ENCODE peak calls at places on chromosomes 7 and 10, in seven cellular contexts. One of them, this sample, is unnamed.
A peak's percentile ranks its signal among the peaks of the same experiment; 100 is the strongest.

GRCh38 chr7:36191292-36191920 is 38.4 kb downstream of the EEPD1 start:
- DNase-seq in WTC11: no peak
- DNase-seq in GM12878: no peak
- DNase-seq in SK-N-SH: no peak
- DNase-seq in K562: no peak
- DNase-seq in H1: no peak
- DNase-seq in A549: no peak
- DNase-seq in this sample: peak; percentile 74

GRCh38 chr10:62335326-62335725 is 38.8 kb upstream of the ZNF365 start:
- DNase-seq in A549: no peak
- DNase-seq in H1: no peak
- DNase-seq in GM12878: no peak
- DNase-seq in SK-N-SH: no peak
- DNase-seq in WTC11: no peak
- DNase-seq in K562: no peak
- DNase-seq in this sample: peak; percentile 50

GRCh38 chr7:2582006-2582735 is 23.4 kb downstream of the IQCE start:
- DNase-seq in A549: no peak
- DNase-seq in K562: no peak
- DNase-seq in SK-N-SH: no peak
- DNase-seq in WTC11: no peak
- DNase-seq in H1: no peak
- DNase-seq in GM12878: no peak
- DNase-seq in this sample: no peak

GRCh38 chr7:22433710-22434460 is 66.1 kb downstream of the STEAP1B start:
- DNase-seq in GM12878: no peak
- DNase-seq in A549: no peak
- DNase-seq in SK-N-SH: no peak
- DNase-seq in H1: no peak
- DNase-seq in WTC11: peak; percentile 19
- DNase-seq in K562: peak; percentile 67
- DNase-seq in this sample: peak; percentile 47

GRCh38 chr10:71370031-71370430 is 26.7 kb upstream of the CDH23 start:
- DNase-seq in GM12878: no peak
- DNase-seq in WTC11: no peak
- DNase-seq in H1: no peak
- DNase-seq in K562: no peak
- DNase-seq in A549: no peak
- DNase-seq in SK-N-SH: no peak
- DNase-seq in this sample: no peak

GRCh38 chr7:74277636-74278035 is 11.6 kb upstream of the CLIP2 start:
- DNase-seq in K562: no peak
- DNase-seq in SK-N-SH: no peak
- DNase-seq in A549: no peak
- DNase-seq in GM12878: no peak
- DNase-seq in H1: no peak
- DNase-seq in WTC11: no peak
- DNase-seq in this sample: no peak

GRCh38 chr10:77034795-77035194 is 602.8 kb downstream of the KCNMA1 start:
- DNase-seq in H1: no peak
- DNase-seq in K562: no peak
- DNase-seq in WTC11: no peak
- DNase-seq in GM12878: no peak
- DNase-seq in SK-N-SH: no peak
- DNase-seq in A549: no peak
- DNase-seq in this sample: no peak

GRCh38 chr7:44750921-44751571 is 2.4 kb downstream of the ZMIZ2 start:
- DNase-seq in K562: peak; percentile 10
- DNase-seq in GM12878: peak; percentile 81
- DNase-seq in A549: no peak
- DNase-seq in H1: no peak
- DNase-seq in WTC11: no peak
- DNase-seq in SK-N-SH: no peak
- DNase-seq in this sample: peak; percentile 52

GRCh38 chr10:86203162-86203905 is 163.3 kb downstream of the GRID1 start:
- DNase-seq in SK-N-SH: no peak
- DNase-seq in A549: no peak
- DNase-seq in H1: peak; percentile 82
- DNase-seq in WTC11: peak; percentile 75
- DNase-seq in GM12878: no peak
- DNase-seq in K562: no peak
- DNase-seq in this sample: peak; percentile 10

GRCh38 chr10:86319626-86320025 is 47.0 kb downstream of the GRID1 start:
- DNase-seq in K562: no peak
- DNase-seq in SK-N-SH: peak; percentile 67
- DNase-seq in H1: no peak
- DNase-seq in A549: no peak
- DNase-seq in WTC11: no peak
- DNase-seq in GM12878: no peak
- DNase-seq in this sample: no peak

GRCh38 chr10:119655566-119656001 is 4.4 kb downstream of the BAG3 start:
- DNase-seq in SK-N-SH: peak; percentile 51
- DNase-seq in WTC11: no peak
- DNase-seq in K562: peak; percentile 22
- DNase-seq in H1: no peak
- DNase-seq in A549: no peak
- DNase-seq in GM12878: no peak
- DNase-seq in this sample: peak; percentile 88

GRCh38 chr10:102773320-102773719 is 29.6 kb downstream of the WBP1L start:
- DNase-seq in H1: no peak
- DNase-seq in A549: no peak
- DNase-seq in K562: no peak
- DNase-seq in SK-N-SH: no peak
- DNase-seq in WTC11: no peak
- DNase-seq in GM12878: no peak
- DNase-seq in this sample: peak; percentile 17

DNA sequence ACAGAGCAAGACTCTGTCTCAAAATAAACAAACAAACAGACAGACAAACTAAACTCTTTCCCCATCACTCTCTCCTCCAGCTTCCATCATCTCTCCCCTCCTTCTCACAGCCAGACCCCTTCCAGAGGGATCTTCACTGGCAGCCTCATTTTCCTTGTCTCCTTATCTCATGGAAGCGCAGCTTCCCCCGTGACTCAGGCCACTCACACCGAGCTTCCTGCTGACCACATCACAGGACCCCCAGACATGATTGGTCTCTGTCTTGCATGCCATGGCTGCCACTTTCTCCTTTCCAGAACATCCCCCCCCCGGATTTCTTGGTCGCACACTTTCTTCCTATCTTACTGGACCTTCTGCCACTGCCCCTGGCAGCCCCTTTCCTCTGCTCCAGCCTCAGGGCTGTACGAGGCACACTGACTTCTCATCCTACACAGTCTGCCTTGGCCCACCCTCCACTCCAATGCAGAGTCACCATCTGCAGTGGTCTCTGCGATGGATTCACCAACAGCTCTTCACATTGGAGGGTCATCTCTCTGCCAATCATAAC is 4.9 kb upstream of the INSIG1 start:
- DNase-seq in K562: no peak
- DNase-seq in SK-N-SH: no peak
- DNase-seq in GM12878: no peak
- DNase-seq in A549: no peak
- DNase-seq in H1: no peak
- DNase-seq in WTC11: no peak
- DNase-seq in this sample: no peak
- TF ChIP-seq USF2 in K562: no peak
- TF ChIP-seq USF2 in SK-N-SH: no peak
- TF ChIP-seq USF2 in GM12878: no peak
- TF ChIP-seq USF2 in A549: no peak
- TF ChIP-seq USF2 in H1: no peak
- TF ChIP-seq USF2 in WTC11: no peak
- TF ChIP-seq USF2 in this sample: no peak

GRCh38 chr10:97314677-97315076 is 4.4 kb upstream of the FRAT1 start:
- DNase-seq in K562: no peak
- DNase-seq in SK-N-SH: no peak
- DNase-seq in WTC11: no peak
- DNase-seq in A549: no peak
- DNase-seq in GM12878: no peak
- DNase-seq in H1: no peak
- DNase-seq in this sample: no peak
- TF ChIP-seq USF2 in K562: no peak
- TF ChIP-seq USF2 in SK-N-SH: no peak
- TF ChIP-seq USF2 in WTC11: no peak
- TF ChIP-seq USF2 in A549: no peak
- TF ChIP-seq USF2 in GM12878: no peak
- TF ChIP-seq USF2 in H1: no peak
- TF ChIP-seq USF2 in this sample: no peak

GRCh38 chr7:50531928-50532327 is 33.3 kb downstream of the DDC start:
- DNase-seq in WTC11: no peak
- DNase-seq in SK-N-SH: peak; percentile 74
- DNase-seq in A549: no peak
- DNase-seq in K562: no peak
- DNase-seq in GM12878: no peak
- DNase-seq in H1: no peak
- DNase-seq in this sample: peak; percentile 45

GRCh38 chr7:50534690-50535290 is 30.4 kb downstream of the DDC start:
- DNase-seq in H1: no peak
- DNase-seq in WTC11: no peak
- DNase-seq in K562: peak; percentile 87
- DNase-seq in GM12878: no peak
- DNase-seq in A549: peak; percentile 87
- DNase-seq in SK-N-SH: peak; percentile 67
- DNase-seq in this sample: peak; percentile 100

GRCh38 chr7:50531401-50531906 is 33.8 kb downstream of the DDC start:
- DNase-seq in SK-N-SH: peak; percentile 87
- DNase-seq in H1: no peak
- DNase-seq in K562: no peak
- DNase-seq in GM12878: no peak
- DNase-seq in WTC11: no peak
- DNase-seq in A549: no peak
- DNase-seq in this sample: peak; percentile 21

GRCh38 chr7:50530771-50531170 is 34.4 kb downstream of the DDC start:
- DNase-seq in SK-N-SH: no peak
- DNase-seq in A549: no peak
- DNase-seq in WTC11: no peak
- DNase-seq in K562: no peak
- DNase-seq in H1: no peak
- DNase-seq in GM12878: no peak
- DNase-seq in this sample: no peak

DNA sequence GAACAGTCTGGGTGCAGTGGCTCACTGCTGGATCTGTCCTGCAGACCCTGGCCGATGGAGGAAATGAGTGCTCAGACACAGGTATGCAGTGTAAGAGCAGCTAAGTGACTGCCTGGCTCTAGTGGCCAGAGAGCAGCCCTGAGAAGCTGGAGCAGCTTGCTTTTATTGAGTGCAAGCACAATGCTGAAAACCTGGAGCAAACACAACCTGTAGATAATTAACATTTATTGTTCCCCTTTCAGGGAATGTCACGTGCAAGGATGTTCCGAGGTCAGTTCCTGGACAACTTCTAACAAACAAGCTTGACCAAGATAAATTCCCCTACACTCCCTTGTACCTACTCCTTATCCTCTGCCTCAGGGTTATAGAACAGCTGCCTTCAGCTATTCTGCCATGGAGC is 31.4 kb downstream of the DDC start:
- DNase-seq in A549: no peak
- DNase-seq in SK-N-SH: no peak
- DNase-seq in GM12878: no peak
- DNase-seq in WTC11: no peak
- DNase-seq in H1: no peak
- DNase-seq in K562: no peak
- DNase-seq in this sample: no peak
- TF ChIP-seq USF2 in A549: no peak
- TF ChIP-seq USF2 in SK-N-SH: no peak
- TF ChIP-seq USF2 in GM12878: no peak
- TF ChIP-seq USF2 in WTC11: no peak
- TF ChIP-seq USF2 in H1: no peak
- TF ChIP-seq USF2 in K562: no peak
- TF ChIP-seq USF2 in this sample: no peak

GRCh38 chr10:78450239-78450638 is 416.6 kb downstream of the RPS24 start:
- DNase-seq in SK-N-SH: no peak
- DNase-seq in A549: no peak
- DNase-seq in H1: no peak
- DNase-seq in WTC11: no peak
- DNase-seq in GM12878: no peak
- DNase-seq in K562: no peak
- DNase-seq in this sample: no peak
- TF ChIP-seq USF2 in SK-N-SH: no peak
- TF ChIP-seq USF2 in A549: no peak
- TF ChIP-seq USF2 in H1: no peak
- TF ChIP-seq USF2 in WTC11: no peak
- TF ChIP-seq USF2 in GM12878: no peak
- TF ChIP-seq USF2 in K562: no peak
- TF ChIP-seq USF2 in this sample: no peak

GRCh38 chr7:88912852-88913251 is 117.3 kb upstream of the TEX47 start:
- DNase-seq in WTC11: no peak
- DNase-seq in A549: no peak
- DNase-seq in K562: no peak
- DNase-seq in H1: no peak
- DNase-seq in SK-N-SH: no peak
- DNase-seq in GM12878: no peak
- DNase-seq in this sample: no peak
- TF ChIP-seq USF2 in WTC11: no peak
- TF ChIP-seq USF2 in A549: no peak
- TF ChIP-seq USF2 in K562: no peak
- TF ChIP-seq USF2 in H1: no peak
- TF ChIP-seq USF2 in SK-N-SH: no peak
- TF ChIP-seq USF2 in GM12878: no peak
- TF ChIP-seq USF2 in this sample: no peak